ENCODE peak calls at places on chromosome 6, in ten cellular contexts. One of them, this sample, is unnamed.

GRCh38 chr6:118501816-118502568 is 46.1 kb upstream of the PLN start:
- DNase-seq in OCI-LY7: no peak
- DNase-seq in GM23248: peak; percentile 4
- DNase-seq in PC-9: no peak
- DNase-seq in PC-3: no peak
- DNase-seq in GM23338: no peak
- DNase-seq in Karpas-422: no peak
- DNase-seq in HCT116: no peak
- DNase-seq in MM.1S: no peak
- DNase-seq in SK-N-SH: no peak
- DNase-seq in this sample: peak; percentile 8

GRCh38 chr6:119533603-119534279 is 184.2 kb upstream of the MAN1A1 start:
- DNase-seq in OCI-LY7: peak; percentile 85
- DNase-seq in GM23248: peak; percentile 89
- DNase-seq in PC-9: no peak
- DNase-seq in PC-3: peak; percentile 77
- DNase-seq in GM23338: no peak
- DNase-seq in Karpas-422: no peak
- DNase-seq in HCT116: peak; percentile 58
- DNase-seq in MM.1S: no peak
- DNase-seq in SK-N-SH: no peak
- DNase-seq in this sample: no peak

GRCh38 chr6:67666177-67666964 is 968.7 kb upstream of the ADGRB3 start:
- DNase-seq in OCI-LY7: no peak
- DNase-seq in GM23248: no peak
- DNase-seq in PC-9: no peak
- DNase-seq in PC-3: no peak
- DNase-seq in GM23338: no peak
- DNase-seq in Karpas-422: no peak
- DNase-seq in HCT116: no peak
- DNase-seq in MM.1S: no peak
- DNase-seq in SK-N-SH: peak; percentile 30
- DNase-seq in this sample: no peak

GRCh38 chr6:139369568-139370046 is 4.8 kb downstream of the CITED2 start:
- DNase-seq in OCI-LY7: peak; percentile 69
- DNase-seq in GM23248: peak; percentile 88
- DNase-seq in PC-9: peak; percentile 9
- DNase-seq in PC-3: peak; percentile 59
- DNase-seq in GM23338: peak; percentile 74
- DNase-seq in Karpas-422: peak; percentile 82
- DNase-seq in HCT116: no peak
- DNase-seq in MM.1S: peak; percentile 56
- DNase-seq in SK-N-SH: peak; percentile 54
- DNase-seq in this sample: peak; percentile 77

GRCh38 chr6:34172961-34173775 is 27.3 kb upstream of the GRM4 start:
- DNase-seq in OCI-LY7: no peak
- DNase-seq in GM23248: no peak
- DNase-seq in PC-9: no peak
- DNase-seq in PC-3: no peak
- DNase-seq in GM23338: no peak
- DNase-seq in Karpas-422: no peak
- DNase-seq in HCT116: no peak
- DNase-seq in MM.1S: no peak
- DNase-seq in SK-N-SH: no peak
- DNase-seq in this sample: no peak

GRCh38 chr6:81751388-81752083 is 945 bp downstream of the TENT5A start:
- DNase-seq in OCI-LY7: no peak
- DNase-seq in GM23248: peak; percentile 77
- DNase-seq in PC-9: peak; percentile 40
- DNase-seq in PC-3: peak; percentile 41
- DNase-seq in GM23338: peak; percentile 52
- DNase-seq in Karpas-422: no peak
- DNase-seq in HCT116: peak; percentile 13
- DNase-seq in MM.1S: no peak
- DNase-seq in SK-N-SH: no peak
- DNase-seq in this sample: peak; percentile 63

GRCh38 chr6:68559716-68560115 is 75.4 kb upstream of the ADGRB3 start:
- DNase-seq in OCI-LY7: no peak
- DNase-seq in GM23248: no peak
- DNase-seq in PC-9: no peak
- DNase-seq in PC-3: peak; percentile 64
- DNase-seq in GM23338: peak; percentile 52
- DNase-seq in Karpas-422: no peak
- DNase-seq in HCT116: no peak
- DNase-seq in MM.1S: no peak
- DNase-seq in SK-N-SH: no peak
- DNase-seq in this sample: no peak

GRCh38 chr6:149897015-149897697 is 757 bp downstream of the RAET1E start:
- DNase-seq in OCI-LY7: no peak
- DNase-seq in GM23248: peak; percentile 97
- DNase-seq in PC-9: peak; percentile 44
- DNase-seq in PC-3: peak; percentile 83
- DNase-seq in GM23338: no peak
- DNase-seq in Karpas-422: peak; percentile 32
- DNase-seq in HCT116: peak; percentile 23
- DNase-seq in MM.1S: no peak
- DNase-seq in SK-N-SH: no peak
- DNase-seq in this sample: no peak

GRCh38 chr6:130293800-130294199 is 71.0 kb upstream of the SAMD3 start:
- DNase-seq in OCI-LY7: peak; percentile 53
- DNase-seq in GM23248: peak; percentile 79
- DNase-seq in PC-9: peak; percentile 15
- DNase-seq in PC-3: peak; percentile 70
- DNase-seq in GM23338: peak; percentile 84
- DNase-seq in Karpas-422: peak; percentile 69
- DNase-seq in HCT116: peak; percentile 45
- DNase-seq in MM.1S: peak; percentile 55
- DNase-seq in SK-N-SH: peak; percentile 11
- DNase-seq in this sample: peak; percentile 68

GRCh38 chr6:144033816-144034540 is 25.9 kb upstream of the PLAGL1 start:
- DNase-seq in OCI-LY7: no peak
- DNase-seq in GM23248: peak; percentile 94
- DNase-seq in PC-9: no peak
- DNase-seq in PC-3: peak; percentile 42
- DNase-seq in GM23338: no peak
- DNase-seq in Karpas-422: no peak
- DNase-seq in HCT116: no peak
- DNase-seq in MM.1S: no peak
- DNase-seq in SK-N-SH: no peak
- DNase-seq in this sample: peak; percentile 12

GRCh38 chr6:104625536-104625935 is 234.2 kb downstream of the HACE1 start:
- DNase-seq in OCI-LY7: no peak
- DNase-seq in GM23248: peak; percentile 64
- DNase-seq in PC-9: peak; percentile 74
- DNase-seq in PC-3: peak; percentile 74
- DNase-seq in GM23338: no peak
- DNase-seq in Karpas-422: no peak
- DNase-seq in HCT116: no peak
- DNase-seq in MM.1S: no peak
- DNase-seq in SK-N-SH: no peak
- DNase-seq in this sample: peak; percentile 44

GRCh38 chr6:148523051-148523450 is 180.4 kb downstream of the SASH1 start:
- DNase-seq in OCI-LY7: no peak
- DNase-seq in GM23248: peak; percentile 96
- DNase-seq in PC-9: no peak
- DNase-seq in PC-3: peak; percentile 28
- DNase-seq in GM23338: no peak
- DNase-seq in Karpas-422: no peak
- DNase-seq in HCT116: no peak
- DNase-seq in MM.1S: no peak
- DNase-seq in SK-N-SH: no peak
- DNase-seq in this sample: no peak
- H3K9me2 ChIP-seq in OCI-LY7: no peaks in the 10 kb centered on the region
- H3K9me2 ChIP-seq in GM23248: no peaks in the 10 kb centered on the region
- H3K9me2 ChIP-seq in PC-9: no peaks in the 10 kb centered on the region
- H3K9me2 ChIP-seq in PC-3: no peaks in the 10 kb centered on the region
- H3K9me2 ChIP-seq in GM23338: no peaks in the 10 kb centered on the region
- H3K9me2 ChIP-seq in Karpas-422: no peaks in the 10 kb centered on the region
- H3K9me2 ChIP-seq in HCT116: no peaks in the 10 kb centered on the region
- H3K9me2 ChIP-seq in MM.1S: no peaks in the 10 kb centered on the region
- H3K9me2 ChIP-seq in SK-N-SH: no peaks in the 10 kb centered on the region
- H3K9me2 ChIP-seq in this sample: no peaks in the 10 kb centered on the region

GRCh38 chr6:137651591-137652335 is 157.6 kb upstream of the OLIG3 start:
- DNase-seq in OCI-LY7: no peak
- DNase-seq in GM23248: no peak
- DNase-seq in PC-9: no peak
- DNase-seq in PC-3: no peak
- DNase-seq in GM23338: no peak
- DNase-seq in Karpas-422: no peak
- DNase-seq in HCT116: no peak
- DNase-seq in MM.1S: no peak
- DNase-seq in SK-N-SH: no peak
- DNase-seq in this sample: peak; percentile 50

GRCh38 chr6:137647762-137648412 is 153.7 kb upstream of the OLIG3 start:
- DNase-seq in OCI-LY7: no peak
- DNase-seq in GM23248: peak; percentile 66
- DNase-seq in PC-9: no peak
- DNase-seq in PC-3: peak; percentile 70
- DNase-seq in GM23338: no peak
- DNase-seq in Karpas-422: no peak
- DNase-seq in HCT116: no peak
- DNase-seq in MM.1S: no peak
- DNase-seq in SK-N-SH: no peak
- DNase-seq in this sample: peak; percentile 27

GRCh38 chr6:137653698-137654059 is 159.5 kb upstream of the OLIG3 start:
- DNase-seq in OCI-LY7: no peak
- DNase-seq in GM23248: no peak
- DNase-seq in PC-9: no peak
- DNase-seq in PC-3: no peak
- DNase-seq in GM23338: no peak
- DNase-seq in Karpas-422: no peak
- DNase-seq in HCT116: no peak
- DNase-seq in MM.1S: peak; percentile 40
- DNase-seq in SK-N-SH: no peak
- DNase-seq in this sample: no peak

GRCh38 chr6:137652961-137653697 is 158.9 kb upstream of the OLIG3 start:
- DNase-seq in OCI-LY7: no peak
- DNase-seq in GM23248: no peak
- DNase-seq in PC-9: no peak
- DNase-seq in PC-3: no peak
- DNase-seq in GM23338: no peak
- DNase-seq in Karpas-422: no peak
- DNase-seq in HCT116: no peak
- DNase-seq in MM.1S: peak; percentile 38
- DNase-seq in SK-N-SH: no peak
- DNase-seq in this sample: no peak

DNA sequence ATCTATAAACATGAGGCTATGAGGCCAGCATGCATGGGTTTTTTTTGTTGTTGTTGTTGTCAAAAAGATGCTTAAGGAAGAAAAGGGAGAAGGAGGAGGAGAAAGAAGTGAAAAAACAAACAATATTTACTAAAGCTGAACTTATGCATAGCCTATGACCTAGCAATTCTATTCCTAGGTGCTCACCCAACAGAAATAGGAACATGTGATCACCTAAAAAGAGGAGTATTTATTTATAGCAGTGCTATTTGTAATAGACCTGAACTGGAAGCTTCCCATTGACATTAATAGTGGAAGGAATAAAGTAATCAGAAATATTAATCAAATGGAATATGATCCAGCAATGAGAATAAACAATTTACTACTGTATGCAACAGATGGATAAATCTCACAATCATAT is 156.5 kb upstream of the OLIG3 start:
- DNase-seq in OCI-LY7: no peak
- DNase-seq in GM23248: no peak
- DNase-seq in PC-9: no peak
- DNase-seq in PC-3: no peak
- DNase-seq in GM23338: no peak
- DNase-seq in Karpas-422: no peak
- DNase-seq in HCT116: no peak
- DNase-seq in MM.1S: no peak
- DNase-seq in SK-N-SH: no peak
- DNase-seq in this sample: no peak
- H3K9me2 ChIP-seq in OCI-LY7: no peaks in the 10 kb centered on the region
- H3K9me2 ChIP-seq in GM23248: no peaks in the 10 kb centered on the region
- H3K9me2 ChIP-seq in PC-9: no peaks in the 10 kb centered on the region
- H3K9me2 ChIP-seq in PC-3: no peaks in the 10 kb centered on the region
- H3K9me2 ChIP-seq in GM23338: no peaks in the 10 kb centered on the region
- H3K9me2 ChIP-seq in Karpas-422: no peaks in the 10 kb centered on the region
- H3K9me2 ChIP-seq in HCT116: no peaks in the 10 kb centered on the region
- H3K9me2 ChIP-seq in MM.1S: no peaks in the 10 kb centered on the region
- H3K9me2 ChIP-seq in SK-N-SH: no peaks in the 10 kb centered on the region
- H3K9me2 ChIP-seq in this sample: no peaks in the 10 kb centered on the region

GRCh38 chr6:17957488-17957887 is 29.9 kb downstream of the KIF13A start:
- DNase-seq in OCI-LY7: no peak
- DNase-seq in GM23248: peak; percentile 46
- DNase-seq in PC-9: no peak
- DNase-seq in PC-3: no peak
- DNase-seq in GM23338: no peak
- DNase-seq in Karpas-422: no peak
- DNase-seq in HCT116: no peak
- DNase-seq in MM.1S: peak; percentile 9
- DNase-seq in SK-N-SH: no peak
- DNase-seq in this sample: no peak
- H3K9me2 ChIP-seq in OCI-LY7: no peaks in the 10 kb centered on the region
- H3K9me2 ChIP-seq in GM23248: no peaks in the 10 kb centered on the region
- H3K9me2 ChIP-seq in PC-9: no peaks in the 10 kb centered on the region
- H3K9me2 ChIP-seq in PC-3: no peaks in the 10 kb centered on the region
- H3K9me2 ChIP-seq in GM23338: no peaks in the 10 kb centered on the region
- H3K9me2 ChIP-seq in Karpas-422: no peaks in the 10 kb centered on the region
- H3K9me2 ChIP-seq in HCT116: no peaks in the 10 kb centered on the region
- H3K9me2 ChIP-seq in MM.1S: no peaks in the 10 kb centered on the region
- H3K9me2 ChIP-seq in SK-N-SH: no peaks in the 10 kb centered on the region
- H3K9me2 ChIP-seq in this sample: no peaks in the 10 kb centered on the region

DNA sequence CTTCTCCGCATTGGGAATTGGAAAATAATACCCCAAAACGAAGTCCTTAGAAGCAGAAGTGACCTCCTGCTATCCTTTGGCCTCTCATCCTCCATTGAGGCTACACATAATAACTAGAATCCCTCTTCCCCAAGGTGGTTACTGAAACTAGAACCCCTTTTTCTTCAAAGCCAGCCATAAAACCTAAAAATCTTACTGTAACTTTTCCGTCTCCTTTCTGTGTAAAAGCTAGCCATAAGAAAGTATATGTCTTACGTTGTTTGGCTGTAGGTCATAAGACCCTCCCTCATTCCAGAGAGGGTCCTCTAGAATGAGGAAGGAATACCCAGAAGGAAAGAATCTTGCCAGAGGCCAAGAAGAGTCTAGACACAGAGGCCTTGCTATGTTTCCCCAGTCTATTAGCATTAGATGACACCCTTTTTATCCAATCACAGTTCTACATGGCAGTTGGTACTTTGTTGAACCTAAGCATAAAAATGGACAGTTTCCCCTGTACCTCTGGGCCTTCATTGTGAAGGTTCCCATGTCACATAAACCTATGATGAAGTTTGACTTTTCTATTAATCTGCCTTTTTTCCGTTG is 133.9 kb upstream of the BTN3A2 start:
- DNase-seq in OCI-LY7: no peak
- DNase-seq in GM23248: no peak
- DNase-seq in PC-9: no peak
- DNase-seq in PC-3: no peak
- DNase-seq in GM23338: no peak
- DNase-seq in Karpas-422: no peak
- DNase-seq in HCT116: no peak
- DNase-seq in MM.1S: no peak
- DNase-seq in SK-N-SH: no peak
- DNase-seq in this sample: no peak
- H3K9me2 ChIP-seq in OCI-LY7: no peaks in the 10 kb centered on the region
- H3K9me2 ChIP-seq in GM23248: no peaks in the 10 kb centered on the region
- H3K9me2 ChIP-seq in PC-9: no peaks in the 10 kb centered on the region
- H3K9me2 ChIP-seq in PC-3: no peaks in the 10 kb centered on the region
- H3K9me2 ChIP-seq in GM23338: no peaks in the 10 kb centered on the region
- H3K9me2 ChIP-seq in Karpas-422: no peaks in the 10 kb centered on the region
- H3K9me2 ChIP-seq in HCT116: no peaks in the 10 kb centered on the region
- H3K9me2 ChIP-seq in MM.1S: no peaks in the 10 kb centered on the region
- H3K9me2 ChIP-seq in SK-N-SH: no peaks in the 10 kb centered on the region
- H3K9me2 ChIP-seq in this sample: no peaks in the 10 kb centered on the region